ENCODE peak calls at places on chromosome 2, in ten cellular contexts. B, L, X, F, J, R, E, Q, H and O are unnamed samples.

GRCh38 chr2:118577202-118577601 is 270.2 kb downstream of the EN1 start:
- DNase-seq in B (no peak), L (no peak), X (no peak), F (no peak), J (no peak), R (no peak), E (no peak), Q (peak), H (peak), O (no peak)

GRCh38 chr2:160256511-160256910 is 56.4 kb upstream of the ITGB6 start:
- DNase-seq in B (no peak), L (no peak), X (no peak), F (no peak), J (no peak), R (no peak), E (no peak), Q (no peak), H (no peak), O (no peak)

GRCh38 chr2:224163573-224164307 is 124.7 kb upstream of the SERPINE2 start:
- DNase-seq in B (peak), L (no peak), X (peak), F (no peak), J (no peak), R (peak), E (no peak), Q (peak), H (peak), O (no peak)

GRCh38 chr2:233342301-233342700 is 12.0 kb upstream of the DGKD start:
- DNase-seq in B (no peak), L (no peak), X (no peak), F (no peak), J (no peak), R (no peak), E (no peak), Q (no peak), H (no peak), O (no peak)

GRCh38 chr2:239156516-239157265 is 244.1 kb downstream of the HDAC4 start:
- DNase-seq in B (no peak), L (no peak), X (no peak), F (no peak), J (no peak), R (no peak), E (peak), Q (no peak), H (no peak), O (no peak)

GRCh38 chr2:44005831-44006230 is 10.0 kb upstream of the LRPPRC start:
- DNase-seq in B (no peak), L (no peak), X (no peak), F (no peak), J (no peak), R (no peak), E (no peak), Q (no peak), H (peak), O (no peak)

GRCh38 chr2:109438773-109439191 is 175.0 kb downstream of the SEPTIN10 start:
- DNase-seq in B (peak), L (peak), X (peak), F (no peak), J (no peak), R (peak), E (no peak), Q (peak), H (peak), O (no peak)

GRCh38 chr2:187390891-187391290 is 57.2 kb downstream of the CALCRL start:
- DNase-seq in B (peak), L (no peak), X (peak), F (no peak), J (no peak), R (peak), E (no peak), Q (peak), H (peak), O (no peak)

GRCh38 chr2:174610243-174610995 is 12.8 kb upstream of the WIPF1 start:
- DNase-seq in B (no peak), L (no peak), X (no peak), F (no peak), J (no peak), R (no peak), E (no peak), Q (no peak), H (peak), O (no peak)

GRCh38 chr2:74864728-74865722 is 31.1 kb downstream of the HK2 start:
- DNase-seq in B (peak), L (peak), X (peak), F (no peak), J (no peak), R (no peak), E (no peak), Q (peak), H (peak), O (no peak)
- TF ChIP-seq CTCF in B (peak), L (no peak), X (peak), F (no peak), J (no peak), R (no peak), E (no peak), Q (peak), H (no peak), O (no peak)

GRCh38 chr2:237323656-237324055 is 90.3 kb downstream of the COL6A3 start:
- DNase-seq in B (no peak), L (no peak), X (peak), F (no peak), J (no peak), R (no peak), E (no peak), Q (no peak), H (no peak), O (no peak)

GRCh38 chr2:237321746-237322145 is 92.2 kb downstream of the COL6A3 start:
- DNase-seq in B (no peak), L (peak), X (no peak), F (no peak), J (no peak), R (no peak), E (no peak), Q (no peak), H (no peak), O (no peak)

GRCh38 chr2:237324446-237325236 is 89.3 kb downstream of the COL6A3 start:
- DNase-seq in B (peak), L (no peak), X (peak), F (no peak), J (no peak), R (peak), E (peak), Q (peak), H (peak), O (no peak)

GRCh38 chr2:237320801-237321563 is 93.0 kb downstream of the COL6A3 start:
- DNase-seq in B (no peak), L (peak), X (no peak), F (no peak), J (no peak), R (no peak), E (peak), Q (no peak), H (peak), O (no peak)

GRCh38 chr2:237322564-237322963 is 91.4 kb downstream of the COL6A3 start:
- DNase-seq in B (no peak), L (no peak), X (no peak), F (no peak), J (peak), R (no peak), E (no peak), Q (no peak), H (no peak), O (peak)
- TF ChIP-seq CTCF in B (peak), L (peak), X (peak), F (no peak), J (peak), R (peak), E (no peak), Q (peak), H (peak), O (peak)

GRCh38 chr2:73071452-73072399 is at the start of gene SFXN5:
- DNase-seq in B (peak), L (peak), X (peak), F (peak), J (peak), R (peak), E (peak), Q (peak), H (peak), O (peak)
- TF ChIP-seq CTCF in B (peak), L (peak), X (peak), F (no peak), J (no peak), R (peak), E (peak), Q (peak), H (peak), O (no peak)

DNA sequence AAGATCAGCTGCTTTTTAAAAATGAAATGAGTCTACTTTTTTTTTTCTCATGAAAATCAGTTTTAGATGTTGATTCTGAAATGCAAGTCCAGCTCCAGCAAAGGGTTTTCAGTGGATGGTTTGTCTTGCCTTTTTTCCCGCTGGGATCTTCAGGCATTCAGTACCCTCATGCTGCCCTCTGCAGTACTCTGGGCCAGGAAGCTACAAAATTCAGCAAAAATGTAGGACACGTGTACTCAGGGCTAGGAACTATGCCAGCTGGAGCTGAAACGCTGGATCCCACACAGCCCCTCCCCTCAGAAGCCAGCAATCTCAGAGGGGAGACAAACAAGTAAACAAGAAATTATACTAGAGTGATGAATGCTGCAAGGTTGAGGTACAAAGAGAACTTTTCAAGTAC is 97.3 kb downstream of the MMADHC start:
- DNase-seq in B (no peak), L (no peak), X (peak), F (no peak), J (no peak), R (no peak), E (no peak), Q (peak), H (peak), O (no peak)
- TF ChIP-seq CTCF in B (peak), L (no peak), X (no peak), F (no peak), J (no peak), R (peak), E (no peak), Q (peak), H (peak), O (no peak)